ENCODE peak calls at places on chromosomes 1 and 21, in ten cellular contexts. P, H, C, W, O, K, Z, E, B and T are unnamed samples.

GRCh38 chr1:18234790-18235242 is 127.2 kb downstream of the IGSF21 start:
- DNase-seq in P (peak; percentile 30), H (no peak), C (no peak), W (no peak), O (peak; percentile 30), K (no peak), Z (no peak), E (peak; percentile 66), B (no peak), T (peak; percentile 26)

GRCh38 chr1:245611251-245611650 is 456.5 kb downstream of the KIF26B start:
- DNase-seq in P (no peak), H (no peak), C (no peak), W (no peak), O (no peak), K (no peak), Z (no peak), E (no peak), B (no peak), T (no peak)

GRCh38 chr1:225877570-225877969 is 4.6 kb downstream of the TMEM63A start:
- DNase-seq in P (peak; percentile 83), H (peak; percentile 76), C (peak; percentile 79), W (no peak), O (no peak), K (peak; percentile 61), Z (peak; percentile 84), E (peak; percentile 45), B (peak; percentile 62), T (peak; percentile 39)

GRCh38 chr21:20647603-20648002 is 350.6 kb upstream of the NCAM2 start:
- DNase-seq in P (no peak), H (no peak), C (no peak), W (no peak), O (no peak), K (no peak), Z (no peak), E (no peak), B (no peak), T (no peak)

GRCh38 chr1:192939440-192939839 is 119.7 kb downstream of the UCHL5 start:
- DNase-seq in P (no peak), H (no peak), C (no peak), W (no peak), O (no peak), K (no peak), Z (no peak), E (no peak), B (no peak), T (no peak)

GRCh38 chr1:156935719-156936118 is 15.3 kb downstream of the LRRC71 start:
- DNase-seq in P (no peak), H (peak; percentile 21), C (no peak), W (no peak), O (no peak), K (no peak), Z (peak; percentile 66), E (no peak), B (no peak), T (no peak)

GRCh38 chr1:60746278-60746761 is 336.0 kb upstream of the NFIA start:
- DNase-seq in P (peak; percentile 16), H (no peak), C (peak; percentile 45), W (no peak), O (no peak), K (no peak), Z (no peak), E (no peak), B (peak; percentile 34), T (no peak)

GRCh38 chr1:27887215-27888035 is 15.1 kb downstream of the THEMIS2 start:
- DNase-seq in P (no peak), H (no peak), C (no peak), W (peak; percentile 38), O (no peak), K (no peak), Z (no peak), E (peak; percentile 89), B (no peak), T (peak; percentile 62)

GRCh38 chr1:173294853-173295252 is 87.7 kb upstream of the TNFSF4 start:
- DNase-seq in P (no peak), H (no peak), C (no peak), W (no peak), O (peak; percentile 41), K (no peak), Z (no peak), E (no peak), B (no peak), T (no peak)

GRCh38 chr1:147077081-147077480 is 95.2 kb downstream of the PRKAB2 start:
- DNase-seq in P (no peak), H (no peak), C (no peak), W (no peak), O (no peak), K (no peak), Z (no peak), E (no peak), B (no peak), T (no peak)

GRCh38 chr21:46151261-46151988 is 4.0 kb downstream of the FTCD start:
- DNase-seq in P (no peak), H (peak; percentile 36), C (peak; percentile 31), W (no peak), O (no peak), K (peak; percentile 15), Z (peak; percentile 75), E (no peak), B (no peak), T (peak; percentile 6)

GRCh38 chr1:147246044-147246690 is 3.7 kb downstream of the CHD1L start:
- DNase-seq in P (no peak), H (no peak), C (no peak), W (no peak), O (no peak), K (no peak), Z (no peak), E (no peak), B (no peak), T (no peak)

GRCh38 chr1:22794691-22795090 is 84.1 kb downstream of the EPHB2 start:
- DNase-seq in P (no peak), H (no peak), C (peak; percentile 49), W (no peak), O (no peak), K (no peak), Z (no peak), E (no peak), B (no peak), T (no peak)

GRCh38 chr1:228939001-228939691 is 203.9 kb downstream of the RHOU start:
- DNase-seq in P (no peak), H (no peak), C (no peak), W (no peak), O (no peak), K (no peak), Z (no peak), E (no peak), B (no peak), T (no peak)

GRCh38 chr1:152517237-152517811 is 3.0 kb downstream of the CRCT1 start:
- DNase-seq in P (no peak), H (peak; percentile 63), C (no peak), W (no peak), O (peak; percentile 66), K (peak; percentile 27), Z (no peak), E (no peak), B (no peak), T (no peak)

GRCh38 chr1:228818296-228818695 is 83.0 kb downstream of the RHOU start:
- DNase-seq in P (no peak), H (no peak), C (no peak), W (no peak), O (no peak), K (no peak), Z (no peak), E (no peak), B (no peak), T (no peak)

GRCh38 chr1:117173006-117173405 is 37.7 kb downstream of the VTCN1 start:
- DNase-seq in P (no peak), H (no peak), C (no peak), W (no peak), O (no peak), K (no peak), Z (no peak), E (no peak), B (no peak), T (no peak)

GRCh38 chr1:125086611-125087010 is 3901.8 kb downstream of the SRGAP2C start:
- DNase-seq in P (no peak), H (peak; percentile 34), C (no peak), W (no peak), O (no peak), K (no peak), Z (peak; percentile 45), E (no peak), B (no peak), T (no peak)

GRCh38 chr21:38995755-38996154 is 187.5 kb downstream of the PSMG1 start:
- DNase-seq in P (no peak), H (no peak), C (no peak), W (no peak), O (no peak), K (no peak), Z (no peak), E (no peak), B (no peak), T (no peak)